ENCODE peak calls at places on chromosomes 16 and 17, in eight cellular contexts. L, X, R, P, G, D, V and N are unnamed samples.

GRCh38 chr17:68450391-68450790 is 6.9 kb downstream of the WIPI1 start:
- DNase-seq in L (no peak), X (no peak), G (no peak), P (no peak), V (no peak), D (no peak), R (no peak), N (no peak)

GRCh38 chr17:16417896-16418683 is 2.7 kb downstream of the TRPV2 start:
- DNase-seq in X (no peak), P (no peak), L (no peak), R (no peak), G (no peak), V (no peak), D (no peak), N (no peak)

GRCh38 chr17:17784599-17785264 is 52.1 kb downstream of the SREBF1 start:
- DNase-seq in G (no peak), D (peak), P (peak), X (no peak), V (peak), L (peak), R (peak), N (no peak)

GRCh38 chr17:44557653-44558285 is 485 bp downstream of the FZD2 start:
- DNase-seq in D (no peak), R (peak), L (peak), G (peak), P (peak), X (no peak), V (no peak), N (no peak)

GRCh38 chr16:11698271-11698689 is 30.0 kb downstream of the SNN start:
- DNase-seq in R (no peak), P (no peak), X (no peak), L (no peak), V (no peak), G (no peak), D (no peak), N (no peak)

GRCh38 chr16:11797957-11798299 is 870 bp upstream of the ZC3H7A start:
- DNase-seq in G (peak), L (peak), D (no peak), X (no peak), V (no peak), P (no peak), R (peak), N (no peak)

GRCh38 chr16:72094266-72094610 is 591 bp downstream of the DHX38 start:
- DNase-seq in R (no peak), L (no peak), D (no peak), G (no peak), V (peak), X (no peak), P (peak), N (no peak)

GRCh38 chr17:8288336-8289102 is at the start of gene RANGRF:
- DNase-seq in G (peak), V (peak), X (peak), P (peak), R (peak), D (peak), L (peak), N (peak)

GRCh38 chr16:10551881-10552280 is 28.5 kb downstream of the EMP2 start:
- DNase-seq in P (no peak), G (no peak), L (no peak), V (no peak), D (no peak), X (no peak), R (no peak), N (no peak)

GRCh38 chr17:3845361-3845753 is 689 bp downstream of the NCBP3 start:
- DNase-seq in G (no peak), P (no peak), R (no peak), V (no peak), D (no peak), L (no peak), X (no peak), N (no peak)

GRCh38 chr17:40495140-40495539 is 6.3 kb downstream of the TNS4 start:
- DNase-seq in V (no peak), R (no peak), X (no peak), P (no peak), L (no peak), D (no peak), G (no peak), N (no peak)

GRCh38 chr17:72687941-72688340 is 404.5 kb downstream of the SLC39A11 start:
- DNase-seq in L (no peak), X (no peak), V (no peak), R (no peak), G (no peak), D (no peak), P (no peak), N (no peak)

GRCh38 chr17:40582328-40582901 is 17.1 kb upstream of the CCR7 start:
- DNase-seq in D (no peak), L (no peak), X (peak), V (no peak), P (peak), G (peak), R (no peak), N (no peak)

GRCh38 chr17:83109793-83110645 is 30.6 kb downstream of the METRNL start:
- DNase-seq in L (peak), R (peak), V (no peak), P (no peak), X (no peak), D (peak), G (no peak), N (peak)

GRCh38 chr17:18235743-18236256 is 10.4 kb downstream of the LLGL1 start:
- DNase-seq in D (no peak), R (no peak), X (no peak), P (no peak), G (no peak), V (no peak), L (no peak), N (no peak)

GRCh38 chr17:67469208-67469980 is 92.3 kb downstream of the PITPNC1 start:
- DNase-seq in G (peak), R (peak), L (no peak), P (peak), V (no peak), D (peak), X (no peak), N (no peak)

GRCh38 chr17:41060052-41060604 is at the start of gene KRTAP2-3:
- DNase-seq in X (no peak), R (no peak), G (no peak), L (peak), P (no peak), V (no peak), D (peak), N (peak)

GRCh38 chr17:71780596-71780995 is 340.2 kb upstream of the SOX9 start:
- DNase-seq in D (no peak), R (no peak), L (no peak), V (no peak), P (no peak), G (no peak), X (no peak), N (no peak)

GRCh38 chr17:7354262-7354781 is 634 bp upstream of the TMEM95 start:
- DNase-seq in D (no peak), P (peak), X (no peak), R (no peak), V (no peak), L (peak), G (no peak), N (no peak)

GRCh38 chr16:88790312-88791150 is 5.5 kb upstream of the PIEZO1 start:
- DNase-seq in D (no peak), G (peak), X (no peak), P (peak), V (peak), L (no peak), R (no peak), N (no peak)

GRCh38 chr16:64892843-64893242 is 229.0 kb downstream of the CDH11 start:
- DNase-seq in X (no peak), L (no peak), V (no peak), D (no peak), P (no peak), R (no peak), G (no peak), N (no peak)

GRCh38 chr17:7438050-7438614 is 1.2 kb upstream of the FGF11 start:
- DNase-seq in D (no peak), X (no peak), L (no peak), G (peak), V (peak), P (peak), R (no peak), N (no peak)

GRCh38 chr17:45410144-45411091 is 22.3 kb downstream of the ARHGAP27 start:
- DNase-seq in G (peak), V (no peak), X (no peak), L (no peak), P (no peak), D (no peak), R (peak), N (no peak)

GRCh38 chr17:50831430-50832064 is 3.8 kb upstream of the WFIKKN2 start:
- DNase-seq in R (no peak), X (no peak), V (peak), G (no peak), L (no peak), D (no peak), P (peak), N (no peak)

GRCh38 chr17:1653735-1654134 is 4.1 kb upstream of the RILP start:
- DNase-seq in D (no peak), R (no peak), G (no peak), V (no peak), L (no peak), P (no peak), X (no peak), N (no peak)

GRCh38 chr16:75477680-75478473 is 13.4 kb upstream of the TMEM170A start:
- DNase-seq in L (no peak), R (no peak), G (peak), D (no peak), X (no peak), V (no peak), P (no peak), N (no peak)

GRCh38 chr17:57505841-57506240 is 239.3 kb downstream of the CCDC182 start:
- DNase-seq in R (peak), X (no peak), V (no peak), D (no peak), G (no peak), P (no peak), L (no peak), N (no peak)

GRCh38 chr17:40340880-40341807 is 23.4 kb downstream of the GJD3 start:
- DNase-seq in V (peak), P (peak), L (peak), D (peak), G (peak), X (no peak), R (peak), N (peak)

DNA sequence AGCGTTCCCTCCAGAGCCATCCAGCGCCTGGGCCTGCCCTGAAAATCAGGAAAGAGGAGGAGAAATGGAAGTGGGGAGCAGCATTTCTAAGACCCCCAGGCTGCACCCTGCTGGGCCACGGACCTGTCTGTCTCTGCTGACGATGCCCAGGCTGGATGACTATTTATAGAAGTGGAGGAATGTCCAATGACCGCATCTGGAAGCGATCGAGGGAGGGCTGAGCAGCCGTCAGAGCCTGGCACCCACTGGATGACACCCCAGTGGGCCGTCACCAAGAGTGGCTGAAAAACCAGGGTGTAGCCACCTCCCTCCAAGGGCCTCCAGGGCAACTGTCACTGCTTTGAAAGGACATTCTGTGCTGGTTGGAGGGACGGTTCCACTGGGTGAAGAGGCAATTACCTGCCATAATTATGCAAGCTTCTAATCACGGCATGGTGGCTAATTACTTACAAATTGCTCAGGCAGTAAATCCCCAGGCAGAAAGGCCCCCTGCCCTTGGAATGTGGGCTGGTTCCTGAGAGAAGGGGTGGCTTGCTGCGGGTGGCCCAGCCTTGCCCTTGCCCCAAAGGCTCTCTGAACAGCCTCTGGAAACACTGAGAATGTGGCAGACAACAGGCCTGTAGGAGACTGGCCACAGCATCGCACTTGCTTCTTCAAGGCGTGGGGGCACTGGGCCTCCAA is 332.1 kb downstream of the C16orf95 start:
- DNase-seq in P (peak), X (no peak), R (no peak), V (no peak), D (no peak), G (no peak), L (no peak), N (no peak)
- TF ChIP-seq REST in P (no peak), X (no peak), R (no peak), V (no peak), D (no peak), G (no peak), L (no peak), N (no peak)

DNA sequence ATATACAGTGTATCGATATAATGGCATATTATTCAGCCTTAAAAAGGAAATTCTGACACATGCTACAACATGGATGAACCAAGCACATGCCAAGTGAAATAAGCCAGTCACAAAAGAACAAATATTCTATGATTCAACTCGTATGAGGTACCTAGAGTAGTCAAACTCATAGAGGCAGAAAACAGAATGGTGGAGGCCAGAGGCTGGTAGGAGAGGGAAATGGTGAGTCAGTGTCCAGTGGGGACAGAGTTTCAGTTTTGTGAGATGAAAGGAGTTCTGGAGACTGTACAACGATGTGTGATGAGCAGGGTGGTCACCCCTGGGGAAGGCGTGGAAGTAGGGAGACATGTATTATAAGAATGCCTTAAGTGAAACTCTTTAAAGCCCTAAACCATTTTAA is 39.9 kb downstream of the RNF157 start:
- DNase-seq in L (no peak), V (no peak), D (no peak), P (no peak), R (no peak), G (no peak), X (no peak), N (no peak)
- TF ChIP-seq REST in L (no peak), V (no peak), D (no peak), P (no peak), R (no peak), G (no peak), X (no peak), N (no peak)

DNA sequence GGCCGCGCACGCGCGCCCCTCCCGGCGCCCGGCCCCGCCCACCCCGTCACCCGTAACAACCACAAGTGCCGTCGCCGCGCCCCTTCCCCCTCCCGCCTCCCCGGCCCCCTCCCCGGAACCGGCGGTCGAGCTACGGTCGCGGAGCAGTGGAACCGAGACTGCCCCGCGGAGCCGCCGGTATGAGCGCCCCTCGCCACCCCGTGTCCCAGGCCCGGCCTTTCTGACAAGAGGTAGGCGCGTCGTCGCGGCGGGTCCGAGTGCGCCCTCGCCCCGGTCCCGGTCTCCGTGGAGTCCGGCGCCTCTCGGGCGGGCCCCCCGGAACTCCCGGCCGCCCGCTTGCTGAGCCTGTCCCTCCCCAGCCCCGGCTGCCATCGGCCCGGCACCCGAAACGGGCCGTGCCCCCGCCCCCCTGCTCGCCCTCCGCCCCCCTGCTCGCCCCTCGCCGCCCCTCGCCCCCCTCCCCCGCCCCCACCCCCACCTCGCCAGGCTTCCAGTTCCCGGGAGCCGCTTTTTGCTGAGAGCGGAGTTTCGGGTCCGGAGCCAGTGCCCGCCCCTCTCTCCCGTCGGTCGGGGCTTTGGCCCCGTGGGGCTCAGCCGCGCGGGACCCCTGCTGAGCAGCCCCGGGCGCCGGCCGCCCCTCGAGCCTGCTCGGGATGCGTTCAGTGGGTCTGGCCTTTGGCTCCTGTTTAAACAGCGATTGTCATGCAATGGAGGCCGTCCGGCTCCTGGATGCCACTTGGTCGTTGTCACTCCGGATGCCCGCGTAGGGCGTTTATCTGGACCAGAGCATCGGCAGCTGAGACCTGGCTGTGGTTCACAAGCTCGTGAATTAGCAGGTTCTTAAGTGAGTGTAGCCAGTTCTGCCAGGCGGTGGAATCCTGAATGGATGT is at the start of gene SEC14L1:
- DNase-seq in D (peak), X (no peak), P (peak), G (peak), R (peak), V (peak), L (peak), N (no peak)
- TF ChIP-seq REST in D (no peak), X (no peak), P (no peak), G (no peak), R (peak), V (no peak), L (no peak), N (no peak)

DNA sequence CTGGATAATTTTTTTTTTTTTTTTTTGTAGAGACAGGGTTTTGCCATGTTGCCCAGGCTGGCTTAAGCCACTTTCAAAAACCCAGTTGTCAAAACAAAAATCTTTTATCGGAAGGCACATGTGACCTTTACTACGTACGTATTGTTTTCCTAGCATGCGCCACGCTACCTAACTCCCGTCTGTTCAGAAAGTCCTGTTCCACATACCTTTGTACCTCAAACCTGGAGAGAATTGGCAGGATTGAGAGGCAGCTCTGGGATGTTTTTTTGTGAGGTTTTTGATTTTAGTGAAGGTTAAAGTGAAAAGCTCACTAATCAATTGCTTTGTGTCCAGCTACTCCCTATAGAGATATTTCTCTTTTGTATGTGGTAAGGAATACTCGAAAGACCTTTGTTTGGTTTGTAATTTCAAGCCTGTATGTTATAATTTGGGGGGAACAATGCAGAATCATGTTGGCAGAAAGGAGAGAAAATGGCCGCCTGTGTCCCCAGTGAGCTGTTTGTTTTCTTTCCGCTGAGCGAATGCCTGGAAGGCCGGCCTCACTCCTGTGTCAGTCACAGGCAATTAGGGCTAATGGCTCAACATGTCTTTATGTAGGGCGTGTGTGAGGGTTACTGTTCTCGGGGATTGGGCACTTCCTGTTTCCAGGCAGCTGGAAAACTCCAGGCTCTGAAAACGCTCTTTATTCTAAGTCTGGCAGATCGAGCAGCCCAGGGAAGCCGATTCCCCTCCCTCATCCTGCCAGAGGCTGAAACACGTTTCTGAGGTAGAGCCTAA is 60.8 kb upstream of the CLEC18A start:
- DNase-seq in P (peak), R (peak), D (no peak), L (no peak), X (no peak), G (no peak), V (no peak), N (no peak)
- TF ChIP-seq REST in P (no peak), R (no peak), D (no peak), L (no peak), X (no peak), G (no peak), V (no peak), N (no peak)

GRCh38 chr16:1749152-1750117 is 21.9 kb downstream of the NME3 start:
- DNase-seq in D (no peak), R (no peak), G (no peak), L (no peak), X (no peak), P (no peak), V (no peak), N (no peak)
- TF ChIP-seq REST in D (no peak), R (no peak), G (no peak), L (no peak), X (no peak), P (no peak), V (no peak), N (no peak)

DNA sequence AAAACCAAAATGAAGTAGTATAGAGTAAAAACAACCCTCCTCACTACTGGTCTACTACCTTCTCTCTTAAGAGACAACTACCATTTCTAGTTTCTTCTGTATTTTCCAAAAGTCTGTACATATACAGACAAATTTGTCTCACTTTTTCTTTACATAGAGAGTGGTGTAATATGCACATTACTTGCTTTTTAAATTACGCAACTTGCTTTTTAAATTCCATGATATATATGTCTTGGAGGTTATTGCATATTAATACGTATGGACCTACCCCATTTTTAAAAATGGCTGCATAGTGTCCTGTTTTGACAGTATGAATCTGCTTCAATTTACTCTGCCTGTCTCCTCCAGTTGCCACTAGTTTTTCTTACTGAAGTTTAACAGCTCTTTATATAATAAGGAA is 42.5 kb upstream of the AQP8 start:
- DNase-seq in P (no peak), G (no peak), R (no peak), V (no peak), D (no peak), L (no peak), X (no peak), N (no peak)
- TF ChIP-seq REST in P (no peak), G (no peak), R (no peak), V (no peak), D (no peak), L (no peak), X (no peak), N (no peak)

DNA sequence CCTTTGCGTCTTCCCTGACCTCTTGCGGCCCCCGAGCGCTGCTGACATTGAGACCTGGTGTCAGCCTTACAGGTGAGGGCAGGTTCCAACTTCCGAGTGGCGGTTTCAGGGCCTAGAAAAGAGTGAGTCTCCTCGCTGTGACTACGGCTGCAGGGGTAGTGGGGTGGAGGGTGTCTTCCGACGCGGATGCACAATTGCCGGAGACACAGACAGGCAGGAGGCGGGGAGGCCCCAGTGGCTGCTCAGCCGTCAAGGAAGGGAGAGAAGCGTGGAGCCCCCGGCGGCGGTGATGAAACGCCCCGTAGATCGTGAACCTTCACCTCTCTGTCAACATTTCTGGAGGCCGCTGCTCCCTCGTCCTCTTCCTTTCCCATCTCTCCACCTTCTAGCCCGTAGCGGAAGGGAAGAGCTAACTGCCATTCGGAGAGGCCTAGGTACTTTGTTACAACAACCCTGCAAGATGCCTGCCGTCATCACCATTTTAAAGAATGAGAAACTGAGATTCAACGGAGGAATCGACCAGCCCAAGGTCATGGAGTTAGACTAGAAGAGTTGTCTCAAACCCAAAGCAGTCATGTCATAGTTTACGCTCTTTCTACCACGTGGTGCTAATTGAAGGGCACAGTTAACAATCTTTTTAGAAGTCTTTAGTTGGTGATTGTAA is 485 bp downstream of the DNAJA3 start:
- DNase-seq in L (no peak), D (peak), V (no peak), P (peak), G (peak), X (no peak), R (peak), N (no peak)
- TF ChIP-seq REST in L (peak), D (no peak), V (no peak), P (no peak), G (no peak), X (no peak), R (no peak), N (no peak)